ENCODE peak calls at places on chromosome 13, in six cellular contexts. I is BE2C; J is stimulated activated CD8-positive, alpha-beta memory T cell treated with anti-CD3 and anti-CD28 coated beads, Interleukin-7, amount 100 ng/mL, for 24 hours; H is AG04450; E is hypothalamus; N is kidney tubule cell. F is an unnamed sample.

GRCh38 chr13:97976551-97977375 is 23.3 kb downstream of the IPO5 start:
- DNase-seq in E (no peak), I (peak), N (peak), H (no peak), J (peak), F (peak)

GRCh38 chr13:75195479-75196111 is 286.4 kb downstream of the TBC1D4 start:
- DNase-seq in J (no peak), E (no peak), H (no peak), N (no peak), I (no peak), F (no peak)

GRCh38 chr13:98083936-98084335 is 59.0 kb upstream of the FARP1 start:
- DNase-seq in I (no peak), J (no peak), N (peak), E (no peak), H (no peak), F (no peak)

GRCh38 chr13:111791131-111791530 is 275.8 kb upstream of the SOX1 start:
- DNase-seq in N (no peak), I (no peak), H (no peak), E (no peak), J (no peak), F (no peak)

GRCh38 chr13:109569938-109570711 is 216.3 kb downstream of the IRS2 start:
- DNase-seq in N (no peak), E (no peak), J (no peak), H (no peak), I (no peak), F (peak)

GRCh38 chr13:111629933-111630332 is 309.5 kb downstream of the TEX29 start:
- DNase-seq in N (no peak), E (no peak), H (no peak), I (no peak), J (no peak), F (no peak)

GRCh38 chr13:36151591-36151990 is 20.4 kb upstream of the DCLK1 start:
- DNase-seq in I (no peak), H (no peak), J (no peak), E (no peak), N (no peak), F (no peak)

GRCh38 chr13:110575322-110576069 is 14.0 kb upstream of the RAB20 start:
- DNase-seq in I (no peak), J (no peak), H (no peak), N (peak), E (no peak), F (no peak)

GRCh38 chr13:110187501-110188161 is 119.3 kb downstream of the COL4A1 start:
- DNase-seq in E (no peak), J (no peak), I (peak), N (peak), H (peak), F (no peak)

GRCh38 chr13:20221772-20222171 is 10.3 kb downstream of the GJB6 start:
- DNase-seq in H (no peak), E (no peak), J (no peak), I (no peak), N (no peak), F (no peak)

GRCh38 chr13:59856281-59856810 is 307.4 kb downstream of the DIAPH3 start:
- DNase-seq in H (no peak), I (no peak), J (no peak), E (no peak), N (peak), F (no peak)

GRCh38 chr13:40916207-40916998 is 102.7 kb downstream of the ELF1 start:
- DNase-seq in I (no peak), N (no peak), E (no peak), H (no peak), J (no peak), F (no peak)

GRCh38 chr13:113117956-113118327 is 4.7 kb upstream of the F10 start:
- DNase-seq in N (no peak), E (no peak), I (no peak), H (no peak), J (no peak), F (no peak)

GRCh38 chr13:111090169-111090568 is 24.9 kb upstream of the ARHGEF7 start:
- DNase-seq in J (no peak), N (no peak), E (no peak), I (no peak), H (no peak), F (peak)

GRCh38 chr13:46739447-46740125 is 57.4 kb downstream of the ESD start:
- DNase-seq in E (no peak), N (no peak), J (no peak), H (no peak), I (no peak), F (no peak)

GRCh38 chr13:71880753-71881541 is 13.9 kb upstream of the DACH1 start:
- DNase-seq in E (no peak), I (no peak), N (peak), J (no peak), H (no peak), F (no peak)

GRCh38 chr13:99275093-99275469 is 16.9 kb upstream of the GPR18 start:
- DNase-seq in H (no peak), E (no peak), I (no peak), J (no peak), N (peak), F (peak)

GRCh38 chr13:101449971-101450748 is 2.3 kb upstream of the ITGBL1 start:
- DNase-seq in H (peak), N (peak), J (no peak), E (no peak), I (no peak), F (no peak)

GRCh38 chr13:92589955-92590354 is 636.7 kb upstream of the GPC6 start:
- DNase-seq in N (no peak), E (no peak), I (no peak), H (no peak), J (no peak), F (no peak)

GRCh38 chr13:57630661-57631606 is 610 bp upstream of the PCDH17 start:
- DNase-seq in E (peak), H (no peak), N (peak), J (no peak), I (peak), F (peak)

GRCh38 chr13:47146136-47146535 is 249.3 kb upstream of the HTR2A start:
- DNase-seq in J (no peak), I (no peak), N (peak), E (no peak), H (peak), F (no peak)

GRCh38 chr13:31756346-31756745 is 17.0 kb downstream of the RXFP2 start:
- DNase-seq in H (peak), I (no peak), E (no peak), J (no peak), N (peak), F (no peak)

GRCh38 chr13:32538234-32538620 is 368 bp downstream of the N4BP2L2 start:
- DNase-seq in H (no peak), I (no peak), N (no peak), E (peak), J (no peak), F (peak)

GRCh38 chr13:106617561-106617960 is 49.6 kb upstream of the ARGLU1 start:
- DNase-seq in I (no peak), E (no peak), J (no peak), H (no peak), N (peak), F (no peak)

GRCh38 chr13:41034382-41034781 is 15.3 kb upstream of the ELF1 start:
- DNase-seq in J (no peak), I (no peak), E (no peak), N (no peak), H (no peak), F (no peak)

GRCh38 chr13:39322836-39323585 is 280.0 kb downstream of the LHFPL6 start:
- DNase-seq in J (no peak), N (no peak), H (no peak), I (no peak), E (no peak), F (no peak)

GRCh38 chr13:33787051-33787591 is 30.8 kb upstream of the RFC3 start:
- DNase-seq in E (no peak), J (no peak), H (no peak), N (no peak), I (peak), F (peak)

GRCh38 chr13:99028890-99029289 is 51.0 kb upstream of the DOCK9 start:
- DNase-seq in I (peak), H (no peak), J (no peak), N (no peak), E (no peak), F (peak)

GRCh38 chr13:112424098-112424497 is 47.9 kb downstream of the SPACA7 start:
- DNase-seq in H (no peak), J (no peak), N (no peak), E (no peak), I (no peak), F (no peak)

GRCh38 chr13:100836696-100837095 is 162.1 kb upstream of the TMTC4 start:
- DNase-seq in N (no peak), E (no peak), J (no peak), H (no peak), I (peak), F (no peak)

GRCh38 chr13:40604135-40604534 is 62.3 kb downstream of the FOXO1 start:
- DNase-seq in N (no peak), H (no peak), J (no peak), E (no peak), I (no peak), F (no peak)

GRCh38 chr13:26653310-26653709 is 95.8 kb downstream of the WASF3 start:
- DNase-seq in J (no peak), I (no peak), N (peak), H (no peak), E (no peak), F (no peak)

GRCh38 chr13:111171629-111172028 is 56.5 kb downstream of the ARHGEF7 start:
- DNase-seq in J (no peak), N (no peak), I (no peak), E (no peak), H (no peak), F (no peak)

F was measured in MM.1S.